ENCODE peak calls at places on chromosomes 16 and 17, in eight cellular contexts. One of them, this sample, is unnamed.

GRCh38 chr16:86270696-86271095 is 239.6 kb upstream of the FOXF1 start:
- DNase-seq in heart left ventricle: no peak
- DNase-seq in CD4-positive, CD25-positive, alpha-beta regulatory T cell: no peak
- DNase-seq in tibial artery: no peak
- DNase-seq in mucosa of descending colon: no peak
- DNase-seq in adipocyte: no peak
- DNase-seq in right atrium auricular region: no peak
- DNase-seq in Peyer's patch: no peak
- DNase-seq in this sample: no peak

GRCh38 chr17:29379084-29379811 is 10.9 kb upstream of the TAOK1 start:
- DNase-seq in heart left ventricle: no peak
- DNase-seq in CD4-positive, CD25-positive, alpha-beta regulatory T cell: no peak
- DNase-seq in tibial artery: no peak
- DNase-seq in mucosa of descending colon: no peak
- DNase-seq in adipocyte: peak; percentile 7
- DNase-seq in right atrium auricular region: peak; percentile 21
- DNase-seq in Peyer's patch: no peak
- DNase-seq in this sample: peak; percentile 25

GRCh38 chr16:4241601-4242270 is at the start of gene SRL:
- DNase-seq in heart left ventricle: peak; percentile 75
- DNase-seq in CD4-positive, CD25-positive, alpha-beta regulatory T cell: no peak
- DNase-seq in tibial artery: no peak
- DNase-seq in mucosa of descending colon: no peak
- DNase-seq in adipocyte: no peak
- DNase-seq in right atrium auricular region: no peak
- DNase-seq in Peyer's patch: no peak
- DNase-seq in this sample: no peak

GRCh38 chr17:30363715-30364202 is 15.0 kb upstream of the CPD start:
- DNase-seq in heart left ventricle: no peak
- DNase-seq in CD4-positive, CD25-positive, alpha-beta regulatory T cell: peak; percentile 56
- DNase-seq in tibial artery: no peak
- DNase-seq in mucosa of descending colon: peak; percentile 36
- DNase-seq in adipocyte: no peak
- DNase-seq in right atrium auricular region: no peak
- DNase-seq in Peyer's patch: peak; percentile 88
- DNase-seq in this sample: peak; percentile 46

GRCh38 chr16:50274771-50275415 is 8.5 kb downstream of the ADCY7 start:
- DNase-seq in heart left ventricle: peak; percentile 23
- DNase-seq in CD4-positive, CD25-positive, alpha-beta regulatory T cell: no peak
- DNase-seq in tibial artery: no peak
- DNase-seq in mucosa of descending colon: peak; percentile 23
- DNase-seq in adipocyte: no peak
- DNase-seq in right atrium auricular region: no peak
- DNase-seq in Peyer's patch: peak; percentile 45
- DNase-seq in this sample: no peak

GRCh38 chr16:27853651-27854050 is 209.9 kb downstream of the GSG1L start:
- DNase-seq in heart left ventricle: no peak
- DNase-seq in CD4-positive, CD25-positive, alpha-beta regulatory T cell: no peak
- DNase-seq in tibial artery: no peak
- DNase-seq in mucosa of descending colon: no peak
- DNase-seq in adipocyte: no peak
- DNase-seq in right atrium auricular region: no peak
- DNase-seq in Peyer's patch: peak; percentile 13
- DNase-seq in this sample: no peak

GRCh38 chr17:44155488-44155887 is 13.8 kb downstream of the HROB start:
- DNase-seq in heart left ventricle: no peak
- DNase-seq in CD4-positive, CD25-positive, alpha-beta regulatory T cell: no peak
- DNase-seq in tibial artery: no peak
- DNase-seq in mucosa of descending colon: no peak
- DNase-seq in adipocyte: no peak
- DNase-seq in right atrium auricular region: no peak
- DNase-seq in Peyer's patch: no peak
- DNase-seq in this sample: no peak

GRCh38 chr17:27978689-27979175 is 63.7 kb upstream of the NLK start:
- DNase-seq in heart left ventricle: no peak
- DNase-seq in CD4-positive, CD25-positive, alpha-beta regulatory T cell: no peak
- DNase-seq in tibial artery: no peak
- DNase-seq in mucosa of descending colon: no peak
- DNase-seq in adipocyte: no peak
- DNase-seq in right atrium auricular region: no peak
- DNase-seq in Peyer's patch: no peak
- DNase-seq in this sample: no peak

GRCh38 chr17:65902831-65903549 is 288.9 kb downstream of the CEP112 start:
- DNase-seq in heart left ventricle: no peak
- DNase-seq in CD4-positive, CD25-positive, alpha-beta regulatory T cell: no peak
- DNase-seq in tibial artery: no peak
- DNase-seq in mucosa of descending colon: no peak
- DNase-seq in adipocyte: no peak
- DNase-seq in right atrium auricular region: no peak
- DNase-seq in Peyer's patch: no peak
- DNase-seq in this sample: no peak

GRCh38 chr16:57531635-57532220 is 4.6 kb downstream of the CCDC102A start:
- DNase-seq in heart left ventricle: no peak
- DNase-seq in CD4-positive, CD25-positive, alpha-beta regulatory T cell: no peak
- DNase-seq in tibial artery: no peak
- DNase-seq in mucosa of descending colon: no peak
- DNase-seq in adipocyte: no peak
- DNase-seq in right atrium auricular region: no peak
- DNase-seq in Peyer's patch: peak; percentile 37
- DNase-seq in this sample: no peak

DNA sequence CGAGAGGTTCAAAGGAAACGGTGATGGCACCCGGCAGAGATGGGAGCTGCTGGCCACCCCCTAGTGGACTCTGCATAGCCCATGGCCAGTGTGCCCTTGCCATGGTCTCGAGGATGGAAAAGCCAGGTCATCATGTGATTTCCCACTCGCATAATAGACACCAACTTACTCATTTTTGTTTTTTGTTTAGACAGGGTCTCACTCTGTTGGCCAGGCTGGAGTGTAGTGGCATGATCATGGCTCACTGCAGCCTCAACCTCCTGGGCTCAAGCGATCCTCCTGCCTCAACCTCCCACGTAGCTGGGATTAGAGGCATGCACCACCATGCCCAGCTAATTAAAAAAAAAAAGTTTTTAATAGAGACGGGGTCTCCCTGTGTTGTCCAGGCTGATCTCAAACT is 27.6 kb downstream of the LDHD start:
- DNase-seq in heart left ventricle: no peak
- DNase-seq in CD4-positive, CD25-positive, alpha-beta regulatory T cell: no peak
- DNase-seq in tibial artery: no peak
- DNase-seq in mucosa of descending colon: peak; percentile 11
- DNase-seq in adipocyte: no peak
- DNase-seq in right atrium auricular region: no peak
- DNase-seq in Peyer's patch: no peak
- DNase-seq in this sample: no peak
- H3K4me1 ChIP-seq in heart left ventricle: peaks cover 36% of the 10 kb centered on the region
- H3K4me1 ChIP-seq in CD4-positive, CD25-positive, alpha-beta regulatory T cell: no peaks in the 10 kb centered on the region
- H3K4me1 ChIP-seq in tibial artery: no peaks in the 10 kb centered on the region
- H3K4me1 ChIP-seq in mucosa of descending colon: peaks cover 17% of the 10 kb centered on the region
- H3K4me1 ChIP-seq in adipocyte: peaks cover 18% of the 10 kb centered on the region
- H3K4me1 ChIP-seq in right atrium auricular region: no peaks in the 10 kb centered on the region
- H3K4me1 ChIP-seq in Peyer's patch: no peaks in the 10 kb centered on the region
- H3K4me1 ChIP-seq in this sample: peaks cover 29% of the 10 kb centered on the region

GRCh38 chr17:50273654-50274040 is 619 bp upstream of the TMEM92 start:
- DNase-seq in heart left ventricle: no peak
- DNase-seq in CD4-positive, CD25-positive, alpha-beta regulatory T cell: no peak
- DNase-seq in tibial artery: no peak
- DNase-seq in mucosa of descending colon: no peak
- DNase-seq in adipocyte: no peak
- DNase-seq in right atrium auricular region: no peak
- DNase-seq in Peyer's patch: no peak
- DNase-seq in this sample: peak; percentile 10
- H3K4me1 ChIP-seq in heart left ventricle: no peaks in the 10 kb centered on the region
- H3K4me1 ChIP-seq in CD4-positive, CD25-positive, alpha-beta regulatory T cell: peaks cover 9% of the 10 kb centered on the region
- H3K4me1 ChIP-seq in tibial artery: peaks cover 34% of the 10 kb centered on the region
- H3K4me1 ChIP-seq in mucosa of descending colon: peaks cover 25% of the 10 kb centered on the region
- H3K4me1 ChIP-seq in adipocyte: peaks cover 39% of the 10 kb centered on the region
- H3K4me1 ChIP-seq in right atrium auricular region: no peaks in the 10 kb centered on the region
- H3K4me1 ChIP-seq in Peyer's patch: no peaks in the 10 kb centered on the region
- H3K4me1 ChIP-seq in this sample: peaks cover 24% of the 10 kb centered on the region

GRCh38 chr17:76677406-76677805 is 33.4 kb downstream of the MXRA7 start:
- DNase-seq in heart left ventricle: no peak
- DNase-seq in CD4-positive, CD25-positive, alpha-beta regulatory T cell: no peak
- DNase-seq in tibial artery: no peak
- DNase-seq in mucosa of descending colon: no peak
- DNase-seq in adipocyte: no peak
- DNase-seq in right atrium auricular region: no peak
- DNase-seq in Peyer's patch: no peak
- DNase-seq in this sample: no peak
- H3K4me1 ChIP-seq in heart left ventricle: peaks cover 13% of the 10 kb centered on the region
- H3K4me1 ChIP-seq in CD4-positive, CD25-positive, alpha-beta regulatory T cell: peaks cover 18% of the 10 kb centered on the region
- H3K4me1 ChIP-seq in tibial artery: peaks cover 10% of the 10 kb centered on the region
- H3K4me1 ChIP-seq in mucosa of descending colon: peaks cover 23% of the 10 kb centered on the region
- H3K4me1 ChIP-seq in adipocyte: peaks cover 17% of the 10 kb centered on the region
- H3K4me1 ChIP-seq in right atrium auricular region: no peaks in the 10 kb centered on the region
- H3K4me1 ChIP-seq in Peyer's patch: no peaks in the 10 kb centered on the region
- H3K4me1 ChIP-seq in this sample: peaks cover 49% of the 10 kb centered on the region

DNA sequence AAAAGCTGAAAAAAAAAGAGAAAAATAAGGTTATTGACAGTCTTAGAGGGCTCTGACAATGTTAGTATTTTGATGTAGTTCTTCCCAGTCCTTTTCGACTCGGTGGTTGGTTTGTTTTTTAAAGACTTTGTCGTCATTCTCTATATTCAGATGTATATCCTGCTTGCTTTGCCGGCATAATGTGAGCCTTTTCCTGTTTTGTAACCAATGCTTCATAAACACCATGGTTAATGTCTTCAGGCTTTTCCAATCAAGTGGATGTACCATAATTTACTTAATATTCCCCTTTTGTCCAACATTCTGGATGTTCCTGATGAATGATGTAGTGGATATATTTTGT is 45.4 kb downstream of the RAI1 start:
- DNase-seq in heart left ventricle: no peak
- DNase-seq in CD4-positive, CD25-positive, alpha-beta regulatory T cell: peak; percentile 19
- DNase-seq in tibial artery: no peak
- DNase-seq in mucosa of descending colon: no peak
- DNase-seq in adipocyte: no peak
- DNase-seq in right atrium auricular region: no peak
- DNase-seq in Peyer's patch: no peak
- DNase-seq in this sample: no peak
- H3K4me1 ChIP-seq in heart left ventricle: peaks cover 38% of the 10 kb centered on the region
- H3K4me1 ChIP-seq in CD4-positive, CD25-positive, alpha-beta regulatory T cell: peaks cover 25% of the 10 kb centered on the region
- H3K4me1 ChIP-seq in tibial artery: peaks cover 38% of the 10 kb centered on the region
- H3K4me1 ChIP-seq in mucosa of descending colon: peaks cover 5% of the 10 kb centered on the region
- H3K4me1 ChIP-seq in adipocyte: peaks cover 9% of the 10 kb centered on the region
- H3K4me1 ChIP-seq in right atrium auricular region: no peaks in the 10 kb centered on the region
- H3K4me1 ChIP-seq in Peyer's patch: no peaks in the 10 kb centered on the region
- H3K4me1 ChIP-seq in this sample: peaks cover 6% of the 10 kb centered on the region

DNA sequence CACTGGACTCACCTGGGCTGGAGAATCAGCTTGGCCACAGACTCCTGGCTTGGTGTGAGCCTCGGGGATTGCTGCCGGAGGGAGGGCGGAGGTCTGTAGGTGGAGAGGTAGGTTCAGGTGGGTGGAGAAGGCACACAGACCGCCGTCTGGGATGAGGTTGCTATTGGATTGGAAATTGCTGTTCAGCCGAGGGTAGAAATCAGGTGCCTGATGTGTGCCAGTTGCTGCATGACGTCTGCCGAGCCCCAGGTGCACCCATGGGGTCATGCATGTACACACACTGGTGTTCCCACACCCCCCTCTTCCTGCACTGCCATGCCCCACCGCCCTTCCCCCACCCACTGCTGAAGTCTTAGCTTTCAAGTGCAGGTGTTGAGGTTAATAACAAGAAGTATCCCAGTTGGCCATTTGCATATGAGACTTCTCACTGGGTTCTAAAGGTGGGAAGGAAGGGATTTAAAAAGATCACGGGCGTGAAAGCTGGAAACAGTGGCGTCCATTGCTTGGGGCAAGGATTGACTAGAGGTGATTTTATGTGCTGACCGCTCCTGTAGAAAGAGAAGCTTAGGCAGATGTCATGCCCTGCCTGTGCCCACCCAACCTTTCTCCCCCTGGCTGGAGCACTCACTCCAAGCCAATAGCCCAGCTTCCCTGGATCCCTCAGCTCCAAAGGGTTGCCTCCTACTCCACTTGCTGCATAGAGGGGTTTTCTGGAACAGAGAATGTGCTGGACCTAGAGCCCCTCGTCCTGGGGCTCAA is 193.6 kb downstream of the CCDC182 start:
- DNase-seq in heart left ventricle: no peak
- DNase-seq in CD4-positive, CD25-positive, alpha-beta regulatory T cell: peak; percentile 45
- DNase-seq in tibial artery: no peak
- DNase-seq in mucosa of descending colon: peak; percentile 51
- DNase-seq in adipocyte: no peak
- DNase-seq in right atrium auricular region: no peak
- DNase-seq in Peyer's patch: peak; percentile 95
- DNase-seq in this sample: peak; percentile 82
- H3K4me1 ChIP-seq in heart left ventricle: no peaks in the 10 kb centered on the region
- H3K4me1 ChIP-seq in CD4-positive, CD25-positive, alpha-beta regulatory T cell: peaks cover 18% of the 10 kb centered on the region
- H3K4me1 ChIP-seq in tibial artery: peaks cover 20% of the 10 kb centered on the region
- H3K4me1 ChIP-seq in mucosa of descending colon: no peaks in the 10 kb centered on the region
- H3K4me1 ChIP-seq in adipocyte: peaks cover 4% of the 10 kb centered on the region
- H3K4me1 ChIP-seq in right atrium auricular region: no peaks in the 10 kb centered on the region
- H3K4me1 ChIP-seq in Peyer's patch: no peaks in the 10 kb centered on the region
- H3K4me1 ChIP-seq in this sample: peaks cover 10% of the 10 kb centered on the region

DNA sequence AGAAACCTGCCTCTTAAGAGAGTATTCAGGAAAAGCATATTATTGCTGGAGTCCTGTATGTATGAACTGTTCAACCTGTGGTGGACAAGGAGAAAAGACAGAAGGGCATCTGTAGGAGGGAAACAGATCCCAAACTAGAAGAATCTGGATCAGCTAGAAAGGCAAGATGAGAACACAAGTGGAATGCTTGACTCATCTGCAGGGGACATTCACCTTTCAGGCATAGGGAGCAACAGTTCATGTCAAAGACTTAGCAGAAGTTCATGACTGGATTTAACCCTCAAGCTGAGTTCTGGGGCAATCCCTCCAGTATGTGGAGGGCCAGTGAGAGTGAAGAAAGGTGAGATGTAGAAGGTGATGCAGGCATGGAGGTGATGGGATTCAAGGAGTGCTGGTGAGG is 135.9 kb upstream of the DYNLRB2 start:
- DNase-seq in heart left ventricle: no peak
- DNase-seq in CD4-positive, CD25-positive, alpha-beta regulatory T cell: no peak
- DNase-seq in tibial artery: no peak
- DNase-seq in mucosa of descending colon: no peak
- DNase-seq in adipocyte: no peak
- DNase-seq in right atrium auricular region: no peak
- DNase-seq in Peyer's patch: no peak
- DNase-seq in this sample: no peak
- H3K4me1 ChIP-seq in heart left ventricle: no peaks in the 10 kb centered on the region
- H3K4me1 ChIP-seq in CD4-positive, CD25-positive, alpha-beta regulatory T cell: no peaks in the 10 kb centered on the region
- H3K4me1 ChIP-seq in tibial artery: no peaks in the 10 kb centered on the region
- H3K4me1 ChIP-seq in mucosa of descending colon: no peaks in the 10 kb centered on the region
- H3K4me1 ChIP-seq in adipocyte: no peaks in the 10 kb centered on the region
- H3K4me1 ChIP-seq in right atrium auricular region: no peaks in the 10 kb centered on the region
- H3K4me1 ChIP-seq in Peyer's patch: no peaks in the 10 kb centered on the region
- H3K4me1 ChIP-seq in this sample: no peaks in the 10 kb centered on the region

DNA sequence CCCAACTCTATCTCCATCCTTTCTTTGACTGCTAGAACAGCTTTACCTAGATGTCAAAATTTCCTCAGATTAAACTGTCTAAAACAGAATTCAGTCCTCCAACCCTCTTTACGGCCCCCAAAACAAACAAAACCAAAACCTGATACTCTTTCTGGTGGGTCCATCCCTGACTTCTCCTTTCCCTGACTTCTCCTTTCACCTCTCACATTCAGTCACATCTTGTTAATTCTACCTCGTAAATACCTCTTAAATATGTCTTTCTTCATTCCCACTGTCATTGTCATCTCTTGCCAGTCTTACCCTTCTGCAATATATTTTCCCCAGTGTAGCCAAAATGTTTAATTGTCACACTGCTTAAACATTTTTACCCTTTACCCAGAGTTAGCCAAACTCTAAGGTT is 4.6 kb downstream of the PPM1E start:
- DNase-seq in heart left ventricle: no peak
- DNase-seq in CD4-positive, CD25-positive, alpha-beta regulatory T cell: no peak
- DNase-seq in tibial artery: no peak
- DNase-seq in mucosa of descending colon: no peak
- DNase-seq in adipocyte: no peak
- DNase-seq in right atrium auricular region: no peak
- DNase-seq in Peyer's patch: no peak
- DNase-seq in this sample: no peak
- H3K4me1 ChIP-seq in heart left ventricle: no peaks in the 10 kb centered on the region
- H3K4me1 ChIP-seq in CD4-positive, CD25-positive, alpha-beta regulatory T cell: peaks cover 20% of the 10 kb centered on the region
- H3K4me1 ChIP-seq in tibial artery: peaks cover 18% of the 10 kb centered on the region
- H3K4me1 ChIP-seq in mucosa of descending colon: peaks cover 14% of the 10 kb centered on the region
- H3K4me1 ChIP-seq in adipocyte: peaks cover 4% of the 10 kb centered on the region
- H3K4me1 ChIP-seq in right atrium auricular region: no peaks in the 10 kb centered on the region
- H3K4me1 ChIP-seq in Peyer's patch: no peaks in the 10 kb centered on the region
- H3K4me1 ChIP-seq in this sample: peaks cover 18% of the 10 kb centered on the region